ENCODE peak calls at places on chromosomes 16 and 17, in seven cellular contexts. A is stimulated activated CD4-positive, alpha-beta T cell treated with anti-CD3 and anti-CD28 coated beads, Interleukin-12 subunit alpha, Interleukin-12 subunit beta, amount 100 ng/mL, for 24 hours; T is foreskin fibroblast; X is naive thymus-derived CD8-positive, alpha-beta T cell; R is HT-29; C is GM19239; B is nucleus accumbens. D is an unnamed sample.

GRCh38 chr16:74140557-74140956 is 156.1 kb upstream of the PSMD7 start:
- DNase-seq in A (no peak), T (no peak), X (no peak), R (no peak), C (no peak), B (no peak), D (no peak)

GRCh38 chr16:15523092-15523541 is 88.7 kb downstream of the BMERB1 start:
- DNase-seq in A (no peak), T (no peak), X (no peak), R (peak), C (no peak), B (no peak), D (peak)

GRCh38 chr17:33967608-33968349 is 287.3 kb upstream of the CCL2 start:
- DNase-seq in A (no peak), T (no peak), X (no peak), R (no peak), C (no peak), B (no peak), D (peak)

GRCh38 chr16:72862090-72862489 is 185.8 kb downstream of the ZFHX3 start:
- DNase-seq in A (no peak), T (no peak), X (no peak), R (no peak), C (no peak), B (no peak), D (no peak)

GRCh38 chr16:30010817-30011504 is at the start of gene DOC2A:
- DNase-seq in A (no peak), T (no peak), X (peak), R (no peak), C (no peak), B (no peak), D (no peak)

GRCh38 chr17:40953876-40954275 is 12.9 kb downstream of the KRT39 start:
- DNase-seq in A (no peak), T (peak), X (no peak), R (peak), C (no peak), B (no peak), D (no peak)

GRCh38 chr16:11038777-11039176 is 94.4 kb downstream of the CLEC16A start:
- DNase-seq in A (no peak), T (no peak), X (no peak), R (no peak), C (no peak), B (no peak), D (no peak)

GRCh38 chr17:2179615-2180295 is 123.8 kb downstream of the SMG6 start:
- DNase-seq in A (no peak), T (peak), X (no peak), R (no peak), C (no peak), B (no peak), D (no peak)

GRCh38 chr17:62755139-62755851 is 52.8 kb downstream of the MARCHF10 start:
- DNase-seq in A (no peak), T (no peak), X (no peak), R (peak), C (no peak), B (no peak), D (no peak)

GRCh38 chr16:912684-913613 is 57.8 kb downstream of the LMF1 start:
- DNase-seq in A (no peak), T (no peak), X (no peak), R (no peak), C (no peak), B (no peak), D (no peak)

D was measured in GM06990.